ENCODE peak calls at places on chromosomes 3 and 15, in six cellular contexts. N is GM03348, F is kidney glomerular epithelial cell, S is Right ventricle myocardium superior, E is Daoy, P is WTC11. D is an unnamed sample.

GRCh38 chr3:77254967-77255831 is 215.3 kb downstream of the ROBO2 start:
- DNase-seq in F (peak; percentile 36), E (peak; percentile 15), P (peak; percentile 45), S (no peak), N (peak; percentile 62), D (peak; percentile 31)

GRCh38 chr3:106217745-106218144 is 348.9 kb upstream of the CBLB start:
- DNase-seq in S (no peak), E (no peak), F (no peak), P (no peak), N (no peak), D (no peak)

GRCh38 chr3:59290358-59290757 is 240.5 kb upstream of the CFAP20DC start:
- DNase-seq in P (no peak), F (no peak), S (no peak), E (no peak), N (no peak), D (peak; percentile 42)

GRCh38 chr3:177124882-177125281 is 72.4 kb downstream of the TBL1XR1 start:
- DNase-seq in F (no peak), S (no peak), N (no peak), E (no peak), P (no peak), D (no peak)

GRCh38 chr15:69014454-69014853 is at the start of gene NOX5:
- DNase-seq in F (no peak), S (no peak), N (peak; percentile 87), P (no peak), E (no peak), D (no peak)

GRCh38 chr15:69757186-69757585 is 304.6 kb downstream of the RPLP1 start:
- DNase-seq in S (no peak), N (no peak), F (no peak), P (no peak), E (peak; percentile 76), D (no peak)

GRCh38 chr3:170483485-170484262 is 65.0 kb downstream of the CLDN11 start:
- DNase-seq in E (no peak), N (peak; percentile 24), S (no peak), F (no peak), P (peak; percentile 44), D (no peak)

GRCh38 chr15:100265641-100266035 is 76.1 kb downstream of the ADAMTS17 start:
- DNase-seq in N (no peak), P (no peak), E (no peak), S (no peak), F (no peak), D (no peak)

GRCh38 chr3:11610044-11610671 is 33.6 kb downstream of the VGLL4 start:
- DNase-seq in F (no peak), P (no peak), E (peak; percentile 89), N (no peak), S (peak; percentile 57), D (no peak)

GRCh38 chr15:63089260-63090043 is 32.2 kb upstream of the LACTB start:
- DNase-seq in S (peak; percentile 60), F (peak; percentile 59), P (peak; percentile 38), E (peak; percentile 93), N (peak; percentile 88), D (no peak)

GRCh38 chr3:197829397-197830045 is 38.5 kb downstream of the LRCH3 start:
- DNase-seq in N (no peak), F (no peak), E (no peak), P (no peak), S (no peak), D (no peak)

GRCh38 chr3:69273895-69274294 is 112.0 kb downstream of the FRMD4B start:
- DNase-seq in S (no peak), P (no peak), E (no peak), F (no peak), N (no peak), D (no peak)

GRCh38 chr3:37751967-37752660 is 109.6 kb upstream of the CTDSPL start:
- DNase-seq in E (no peak), P (no peak), N (no peak), F (no peak), S (no peak), D (no peak)

GRCh38 chr15:49901867-49902775 is 216.9 kb downstream of the ATP8B4 start:
- DNase-seq in S (no peak), F (no peak), N (no peak), E (no peak), P (no peak), D (no peak)

GRCh38 chr15:90611157-90611556 is 81.4 kb downstream of the CRTC3 start:
- DNase-seq in S (no peak), E (no peak), P (no peak), F (no peak), N (no peak), D (no peak)

GRCh38 chr15:101578443-101578894 is 73.7 kb downstream of the TM2D3 start:
- DNase-seq in F (no peak), S (peak; percentile 65), E (peak; percentile 64), P (peak; percentile 61), N (peak; percentile 69), D (no peak)

GRCh38 chr15:28895146-28895545 is 9.4 kb downstream of the APBA2 start:
- DNase-seq in E (no peak), S (no peak), N (no peak), P (no peak), F (no peak), D (no peak)

GRCh38 chr3:147404000-147404799 is 2.1 kb downstream of the ZIC4 start:
- DNase-seq in E (no peak), N (no peak), S (no peak), P (no peak), F (no peak), D (no peak)

GRCh38 chr3:55929154-55929869 is 442.2 kb upstream of the WNT5A start:
- DNase-seq in P (no peak), E (no peak), F (no peak), N (no peak), S (no peak), D (no peak)

GRCh38 chr3:168212664-168213255 is 117.0 kb upstream of the GOLIM4 start:
- DNase-seq in S (no peak), F (no peak), P (no peak), N (no peak), E (no peak), D (no peak)

GRCh38 chr15:84915011-84915958 is 30.8 kb downstream of the SLC28A1 start:
- DNase-seq in E (peak; percentile 82), F (peak; percentile 90), N (peak; percentile 90), P (no peak), S (peak; percentile 86), D (peak; percentile 97)

GRCh38 chr15:64982472-64982871 is 7.2 kb downstream of the SPG21 start:
- DNase-seq in S (no peak), P (no peak), E (no peak), F (no peak), N (peak; percentile 36), D (no peak)

GRCh38 chr15:63327648-63328421 is 50.4 kb downstream of the APH1B start:
- DNase-seq in P (no peak), S (no peak), E (no peak), F (peak; percentile 49), N (no peak), D (no peak)

GRCh38 chr3:43748179-43748578 is 57.4 kb downstream of the ABHD5 start:
- DNase-seq in P (no peak), F (peak; percentile 23), S (no peak), E (peak; percentile 63), N (peak; percentile 54), D (peak; percentile 49)

GRCh38 chr3:139935071-139935865 is at the start of gene CLSTN2:
- DNase-seq in E (peak; percentile 90), F (peak; percentile 62), P (peak; percentile 76), N (peak; percentile 75), S (peak; percentile 86), D (peak; percentile 84)

GRCh38 chr15:44194397-44195150 is 497 bp downstream of the FRMD5 start:
- DNase-seq in E (peak; percentile 88), F (peak; percentile 76), P (no peak), S (peak; percentile 47), N (peak; percentile 38), D (peak; percentile 51)

GRCh38 chr3:52310861-52311566 is 5.1 kb upstream of the DNAH1 start:
- DNase-seq in E (peak; percentile 24), N (no peak), S (no peak), P (no peak), F (no peak), D (no peak)

GRCh38 chr3:41900265-41900664 is 61.6 kb downstream of the ULK4 start:
- DNase-seq in S (no peak), P (no peak), E (peak; percentile 25), N (peak; percentile 21), F (peak; percentile 92), D (peak; percentile 73)

GRCh38 chr3:33954956-33955355 is 156.5 kb downstream of the PDCD6IP start:
- DNase-seq in N (no peak), E (no peak), S (no peak), P (no peak), F (no peak), D (no peak)

GRCh38 chr3:69181592-69182211 is 59.3 kb upstream of the LMOD3 start:
- DNase-seq in F (no peak), E (peak; percentile 63), P (no peak), N (peak; percentile 44), S (no peak), D (peak; percentile 55)

D was measured in Caki2.